ENCODE peak calls at places on chromosomes 3 and 15, in six cellular contexts. One of them, this sample, is unnamed.

GRCh38 chr15:57376695-57377477 is 581 bp downstream of the CGNL1 start:
- DNase-seq in GM06990: no peak
- DNase-seq in colonic mucosa: peak
- DNase-seq in transverse colon: no peak
- DNase-seq in osteocyte: no peak
- DNase-seq in body of pancreas: peak
- DNase-seq in this sample: peak

GRCh38 chr15:66720206-66721010 is 18.4 kb downstream of the SMAD6 start:
- DNase-seq in GM06990: no peak
- DNase-seq in osteocyte: no peak
- DNase-seq in transverse colon: no peak
- DNase-seq in colonic mucosa: no peak
- DNase-seq in body of pancreas: no peak
- DNase-seq in this sample: no peak

GRCh38 chr3:48952510-48953118 is 34.0 kb downstream of the ARIH2 start:
- DNase-seq in body of pancreas: peak
- DNase-seq in osteocyte: no peak
- DNase-seq in GM06990: no peak
- DNase-seq in transverse colon: peak
- DNase-seq in colonic mucosa: peak
- DNase-seq in this sample: peak

GRCh38 chr3:143001034-143001368 is 369 bp upstream of the U2SURP start:
- DNase-seq in colonic mucosa: no peak
- DNase-seq in GM06990: no peak
- DNase-seq in transverse colon: no peak
- DNase-seq in body of pancreas: no peak
- DNase-seq in osteocyte: no peak
- DNase-seq in this sample: peak

GRCh38 chr3:179321585-179322322 is 1.1 kb upstream of the ZNF639 start:
- DNase-seq in transverse colon: peak
- DNase-seq in body of pancreas: peak
- DNase-seq in colonic mucosa: peak
- DNase-seq in GM06990: no peak
- DNase-seq in osteocyte: peak
- DNase-seq in this sample: no peak

GRCh38 chr3:72246685-72247084 is 461.7 kb upstream of the PROK2 start:
- DNase-seq in GM06990: no peak
- DNase-seq in colonic mucosa: no peak
- DNase-seq in osteocyte: no peak
- DNase-seq in transverse colon: no peak
- DNase-seq in body of pancreas: no peak
- DNase-seq in this sample: no peak

GRCh38 chr3:195238626-195239118 is 32.3 kb downstream of the XXYLT1 start:
- DNase-seq in body of pancreas: peak
- DNase-seq in colonic mucosa: peak
- DNase-seq in GM06990: no peak
- DNase-seq in transverse colon: peak
- DNase-seq in osteocyte: peak
- DNase-seq in this sample: no peak

GRCh38 chr15:43316007-43316968 is 14.1 kb downstream of the LCMT2 start:
- DNase-seq in transverse colon: peak
- DNase-seq in colonic mucosa: no peak
- DNase-seq in osteocyte: no peak
- DNase-seq in body of pancreas: no peak
- DNase-seq in GM06990: no peak
- DNase-seq in this sample: no peak

GRCh38 chr15:95609096-95609495 is 721.4 kb upstream of the NR2F2 start:
- DNase-seq in transverse colon: no peak
- DNase-seq in colonic mucosa: no peak
- DNase-seq in GM06990: no peak
- DNase-seq in osteocyte: no peak
- DNase-seq in body of pancreas: no peak
- DNase-seq in this sample: no peak

GRCh38 chr3:42101048-42101447 is 9.9 kb downstream of the TRAK1 start:
- DNase-seq in GM06990: no peak
- DNase-seq in transverse colon: no peak
- DNase-seq in body of pancreas: no peak
- DNase-seq in colonic mucosa: no peak
- DNase-seq in osteocyte: no peak
- DNase-seq in this sample: no peak

GRCh38 chr15:68191555-68191954 is 13.6 kb downstream of the CALML4 start:
- DNase-seq in GM06990: no peak
- DNase-seq in transverse colon: no peak
- DNase-seq in colonic mucosa: no peak
- DNase-seq in body of pancreas: no peak
- DNase-seq in osteocyte: no peak
- DNase-seq in this sample: no peak

GRCh38 chr3:110686691-110687090 is 384.9 kb upstream of the NECTIN3 start:
- DNase-seq in body of pancreas: no peak
- DNase-seq in transverse colon: no peak
- DNase-seq in osteocyte: no peak
- DNase-seq in colonic mucosa: no peak
- DNase-seq in GM06990: no peak
- DNase-seq in this sample: no peak

GRCh38 chr3:167731393-167731792 is 3.3 kb downstream of the PDCD10 start:
- DNase-seq in body of pancreas: no peak
- DNase-seq in colonic mucosa: no peak
- DNase-seq in osteocyte: no peak
- DNase-seq in transverse colon: no peak
- DNase-seq in GM06990: no peak
- DNase-seq in this sample: no peak

GRCh38 chr3:197268319-197268718 is 30.1 kb downstream of the DLG1 start:
- DNase-seq in GM06990: no peak
- DNase-seq in body of pancreas: no peak
- DNase-seq in transverse colon: no peak
- DNase-seq in colonic mucosa: no peak
- DNase-seq in osteocyte: no peak
- DNase-seq in this sample: no peak

GRCh38 chr3:113132571-113132996 is 78.8 kb upstream of the BOC start:
- DNase-seq in osteocyte: no peak
- DNase-seq in body of pancreas: no peak
- DNase-seq in transverse colon: no peak
- DNase-seq in colonic mucosa: no peak
- DNase-seq in GM06990: no peak
- DNase-seq in this sample: no peak
- TF ChIP-seq CTCF in osteocyte: no peak
- TF ChIP-seq CTCF in body of pancreas: no peak
- TF ChIP-seq CTCF in transverse colon: no peak
- TF ChIP-seq CTCF in colonic mucosa: no peak
- TF ChIP-seq CTCF in GM06990: no peak
- TF ChIP-seq CTCF in this sample: no peak

GRCh38 chr3:136075816-136076215 is 110.3 kb downstream of the PPP2R3A start:
- DNase-seq in body of pancreas: no peak
- DNase-seq in osteocyte: no peak
- DNase-seq in GM06990: no peak
- DNase-seq in colonic mucosa: no peak
- DNase-seq in transverse colon: no peak
- DNase-seq in this sample: no peak

GRCh38 chr3:136074546-136074945 is 109.0 kb downstream of the PPP2R3A start:
- DNase-seq in colonic mucosa: no peak
- DNase-seq in osteocyte: no peak
- DNase-seq in body of pancreas: no peak
- DNase-seq in transverse colon: no peak
- DNase-seq in GM06990: no peak
- DNase-seq in this sample: no peak

GRCh38 chr3:136075218-136075808 is 109.8 kb downstream of the PPP2R3A start:
- DNase-seq in body of pancreas: peak
- DNase-seq in colonic mucosa: peak
- DNase-seq in osteocyte: no peak
- DNase-seq in transverse colon: peak
- DNase-seq in GM06990: peak
- DNase-seq in this sample: peak

DNA sequence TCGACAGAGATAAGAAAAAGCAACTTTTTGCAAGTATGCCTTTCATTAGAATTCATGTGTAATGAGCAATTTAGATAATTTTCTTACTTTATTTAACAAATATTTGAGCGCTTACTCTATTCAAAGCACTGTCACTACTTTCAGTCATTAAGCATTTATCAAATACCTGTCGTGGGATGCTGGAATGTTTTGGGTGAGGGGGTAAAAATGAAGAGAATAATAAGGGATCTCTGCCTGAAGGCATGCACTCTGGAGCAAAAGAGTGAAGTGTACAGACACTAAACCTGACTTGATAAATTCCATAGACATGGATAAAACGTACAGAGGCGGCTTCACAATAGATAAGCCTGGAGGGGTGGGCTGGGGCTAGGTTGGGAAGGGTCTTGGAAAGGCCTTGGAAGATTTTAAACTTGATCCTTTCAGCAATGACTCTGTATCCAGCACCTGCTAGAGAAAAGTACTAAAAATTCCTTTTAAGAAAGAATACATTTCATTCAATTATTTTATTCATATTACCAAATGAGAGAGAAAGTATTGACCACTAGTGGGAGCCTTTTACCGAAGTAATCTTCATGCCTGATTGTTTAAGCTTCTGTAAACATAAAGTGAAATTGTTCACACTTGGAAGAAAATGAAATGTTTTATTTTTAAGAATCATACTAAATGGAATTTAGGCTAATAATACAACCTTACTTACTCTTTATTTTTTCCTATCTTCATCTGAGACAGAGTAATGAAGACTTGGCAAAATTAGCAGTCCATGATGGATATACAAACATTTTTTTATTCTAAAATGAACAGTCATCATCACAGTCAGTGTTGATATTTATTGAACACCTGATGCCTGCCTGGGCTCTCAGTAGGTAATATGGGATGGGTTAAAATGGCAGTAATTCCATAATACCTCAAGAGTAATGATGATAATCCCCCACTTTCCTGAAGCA is 113.2 kb downstream of the PPP2R3A start:
- DNase-seq in body of pancreas: no peak
- DNase-seq in GM06990: no peak
- DNase-seq in colonic mucosa: no peak
- DNase-seq in osteocyte: no peak
- DNase-seq in transverse colon: no peak
- DNase-seq in this sample: peak
- TF ChIP-seq CTCF in body of pancreas: peak
- TF ChIP-seq CTCF in GM06990: peak
- TF ChIP-seq CTCF in colonic mucosa: peak
- TF ChIP-seq CTCF in osteocyte: peak
- TF ChIP-seq CTCF in transverse colon: peak
- TF ChIP-seq CTCF in this sample: peak

GRCh38 chr3:57594576-57594975 is 2.6 kb downstream of the ARF4 start:
- DNase-seq in GM06990: no peak
- DNase-seq in colonic mucosa: no peak
- DNase-seq in body of pancreas: no peak
- DNase-seq in transverse colon: no peak
- DNase-seq in osteocyte: no peak
- DNase-seq in this sample: no peak

GRCh38 chr3:57597973-57598351 is 818 bp upstream of the ARF4 start:
- DNase-seq in GM06990: no peak
- DNase-seq in transverse colon: peak
- DNase-seq in osteocyte: no peak
- DNase-seq in colonic mucosa: no peak
- DNase-seq in body of pancreas: peak
- DNase-seq in this sample: no peak

GRCh38 chr3:57600195-57600594 is 3.1 kb upstream of the ARF4 start:
- DNase-seq in body of pancreas: no peak
- DNase-seq in GM06990: no peak
- DNase-seq in osteocyte: no peak
- DNase-seq in transverse colon: no peak
- DNase-seq in colonic mucosa: no peak
- DNase-seq in this sample: no peak

GRCh38 chr3:57596495-57597239 is 477 bp downstream of the ARF4 start:
- DNase-seq in body of pancreas: peak
- DNase-seq in GM06990: peak
- DNase-seq in colonic mucosa: peak
- DNase-seq in transverse colon: peak
- DNase-seq in osteocyte: peak
- DNase-seq in this sample: peak

DNA sequence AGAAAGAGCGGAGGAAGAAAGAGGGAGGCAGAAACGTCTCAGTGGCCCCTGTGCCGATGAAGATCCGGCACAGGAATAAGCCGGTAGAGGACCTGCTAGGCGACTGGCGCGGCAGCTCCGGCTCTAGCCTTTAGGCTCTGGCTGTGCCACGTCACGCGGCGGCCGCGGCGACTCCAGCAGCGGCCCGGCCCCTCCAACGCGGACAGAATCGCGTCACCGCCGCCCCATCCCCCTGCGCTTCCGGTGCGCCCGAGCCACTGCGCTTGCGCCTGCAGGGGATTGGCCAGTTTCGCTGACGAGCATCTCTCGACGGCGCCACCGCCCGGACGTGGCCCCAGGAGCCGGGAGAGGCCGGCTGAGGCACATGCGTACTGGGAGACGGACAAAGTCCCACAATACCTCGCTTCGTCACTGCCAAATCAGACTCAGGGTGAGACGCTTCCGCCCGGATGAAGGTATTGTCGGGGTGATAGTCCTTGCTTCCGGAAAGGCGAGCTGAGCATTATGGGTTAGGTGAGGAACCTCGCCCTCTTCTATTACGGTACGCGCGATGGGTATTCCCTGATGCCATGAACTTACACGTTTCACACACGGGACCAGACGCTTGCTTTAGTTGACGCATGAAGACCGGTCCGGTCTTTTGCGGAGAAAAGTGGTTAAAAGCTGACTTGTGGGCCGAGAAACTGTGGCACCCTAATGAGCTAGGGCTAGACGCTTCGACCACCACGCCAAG is at the start of gene ARF4:
- DNase-seq in osteocyte: peak
- DNase-seq in colonic mucosa: peak
- DNase-seq in GM06990: peak
- DNase-seq in transverse colon: peak
- DNase-seq in body of pancreas: peak
- DNase-seq in this sample: peak
- TF ChIP-seq CTCF in osteocyte: no peak
- TF ChIP-seq CTCF in colonic mucosa: no peak
- TF ChIP-seq CTCF in GM06990: peak
- TF ChIP-seq CTCF in transverse colon: peak
- TF ChIP-seq CTCF in body of pancreas: no peak
- TF ChIP-seq CTCF in this sample: no peak

DNA sequence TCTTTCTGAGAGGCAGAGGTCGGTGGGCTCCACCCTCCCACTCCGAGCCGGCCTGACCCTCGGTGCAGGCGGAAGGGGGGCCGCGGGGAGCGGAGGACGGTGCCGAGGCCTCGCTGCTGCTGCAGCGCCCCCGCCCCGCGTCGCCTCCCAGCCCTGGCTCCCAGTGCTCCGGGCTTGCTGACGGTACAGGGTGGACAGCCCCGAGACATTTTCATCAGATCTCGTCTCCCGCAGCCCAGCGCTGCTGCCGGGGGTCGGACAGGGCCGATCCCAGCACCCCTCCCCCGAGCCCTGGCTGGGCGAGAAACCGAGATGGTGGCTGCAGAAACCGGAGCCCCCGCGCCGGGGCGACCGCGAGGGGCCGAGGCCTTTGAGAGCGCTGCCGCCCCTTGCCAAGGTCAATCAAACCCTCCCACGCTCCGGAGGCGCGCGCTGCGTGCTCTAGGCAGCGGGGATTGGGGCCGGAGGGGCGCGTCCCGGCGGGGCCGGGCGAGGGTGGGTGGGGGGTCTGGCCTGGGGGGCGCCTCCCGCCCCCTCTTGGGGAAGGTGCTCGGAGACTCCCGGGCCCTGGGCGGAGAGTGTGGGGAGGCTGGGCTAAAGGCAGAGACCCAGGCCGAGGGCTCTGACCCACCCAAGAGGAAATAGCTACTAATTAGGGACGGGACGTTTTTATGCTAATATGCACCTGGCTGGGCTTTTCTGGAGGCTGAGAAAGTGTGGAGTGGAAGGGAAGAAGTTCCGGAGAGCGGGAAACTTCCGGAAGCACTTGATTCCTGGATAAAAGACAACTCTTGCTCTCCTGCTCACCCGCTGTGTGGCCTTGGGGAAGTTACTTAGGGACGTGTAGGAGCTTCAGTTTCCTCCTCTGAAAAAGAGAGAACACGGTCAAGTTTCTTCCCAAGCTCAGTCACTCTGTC is 42.7 kb downstream of the EPHB3 start:
- DNase-seq in osteocyte: no peak
- DNase-seq in body of pancreas: peak
- DNase-seq in colonic mucosa: no peak
- DNase-seq in transverse colon: no peak
- DNase-seq in GM06990: no peak
- DNase-seq in this sample: no peak
- TF ChIP-seq CTCF in osteocyte: no peak
- TF ChIP-seq CTCF in body of pancreas: no peak
- TF ChIP-seq CTCF in colonic mucosa: no peak
- TF ChIP-seq CTCF in transverse colon: no peak
- TF ChIP-seq CTCF in GM06990: no peak
- TF ChIP-seq CTCF in this sample: no peak

This sample was measured in GM20000.